ENCODE peak calls at places on chromosomes 4 and X, in four cellular contexts. One of them, this sample, is unnamed.

GRCh38 chr4:82017680-82018079 is 356.1 kb downstream of the HNRNPD start:
- DNase-seq in HT1080: no peak
- DNase-seq in activated CD8-positive, alpha-beta memory T cell treated with anti-CD3 and anti-CD28 coated beads for 1 hour: no peak
- DNase-seq in NCI-H1930: no peak
- DNase-seq in this sample: peak

GRCh38 chrX:119583431-119584059 is 9.2 kb downstream of the UBE2A start:
- DNase-seq in activated CD8-positive, alpha-beta memory T cell treated with anti-CD3 and anti-CD28 coated beads for 1 hour: no peak
- DNase-seq in HT1080: no peak
- DNase-seq in NCI-H1930: no peak
- DNase-seq in this sample: no peak

GRCh38 chrX:136202889-136203288 is 48.3 kb downstream of the MAP7D3 start:
- DNase-seq in NCI-H1930: no peak
- DNase-seq in HT1080: no peak
- DNase-seq in activated CD8-positive, alpha-beta memory T cell treated with anti-CD3 and anti-CD28 coated beads for 1 hour: no peak
- DNase-seq in this sample: no peak

GRCh38 chr4:78081541-78081940 is 24.4 kb downstream of the FRAS1 start:
- DNase-seq in activated CD8-positive, alpha-beta memory T cell treated with anti-CD3 and anti-CD28 coated beads for 1 hour: no peak
- DNase-seq in HT1080: no peak
- DNase-seq in NCI-H1930: no peak
- DNase-seq in this sample: no peak

GRCh38 chrX:68823413-68824151 is 5.2 kb upstream of the EFNB1 start:
- DNase-seq in NCI-H1930: no peak
- DNase-seq in HT1080: no peak
- DNase-seq in activated CD8-positive, alpha-beta memory T cell treated with anti-CD3 and anti-CD28 coated beads for 1 hour: no peak
- DNase-seq in this sample: no peak

GRCh38 chr4:110532901-110533589 is 57.1 kb downstream of the ENPEP start:
- DNase-seq in activated CD8-positive, alpha-beta memory T cell treated with anti-CD3 and anti-CD28 coated beads for 1 hour: no peak
- DNase-seq in NCI-H1930: no peak
- DNase-seq in HT1080: no peak
- DNase-seq in this sample: no peak

GRCh38 chr4:24423670-24424069 is 160.7 kb downstream of the DHX15 start:
- DNase-seq in HT1080: no peak
- DNase-seq in NCI-H1930: no peak
- DNase-seq in activated CD8-positive, alpha-beta memory T cell treated with anti-CD3 and anti-CD28 coated beads for 1 hour: no peak
- DNase-seq in this sample: no peak

GRCh38 chr4:120922390-120923200 is at the start of gene PRDM5:
- DNase-seq in activated CD8-positive, alpha-beta memory T cell treated with anti-CD3 and anti-CD28 coated beads for 1 hour: no peak
- DNase-seq in HT1080: no peak
- DNase-seq in NCI-H1930: peak
- DNase-seq in this sample: peak

GRCh38 chrX:19017271-19017670 is 33.4 kb upstream of the PHKA2 start:
- DNase-seq in HT1080: peak
- DNase-seq in NCI-H1930: no peak
- DNase-seq in activated CD8-positive, alpha-beta memory T cell treated with anti-CD3 and anti-CD28 coated beads for 1 hour: no peak
- DNase-seq in this sample: peak

GRCh38 chr4:31272662-31273061 is 552.5 kb downstream of the PCDH7 start:
- DNase-seq in HT1080: no peak
- DNase-seq in activated CD8-positive, alpha-beta memory T cell treated with anti-CD3 and anti-CD28 coated beads for 1 hour: no peak
- DNase-seq in NCI-H1930: no peak
- DNase-seq in this sample: no peak

GRCh38 chr4:67684839-67685531 is 16.0 kb downstream of the UBA6 start:
- DNase-seq in NCI-H1930: no peak
- DNase-seq in HT1080: no peak
- DNase-seq in activated CD8-positive, alpha-beta memory T cell treated with anti-CD3 and anti-CD28 coated beads for 1 hour: no peak
- DNase-seq in this sample: peak

GRCh38 chr4:13833171-13833804 is 205.8 kb upstream of the BOD1L1 start:
- DNase-seq in activated CD8-positive, alpha-beta memory T cell treated with anti-CD3 and anti-CD28 coated beads for 1 hour: no peak
- DNase-seq in HT1080: no peak
- DNase-seq in NCI-H1930: no peak
- DNase-seq in this sample: no peak

GRCh38 chr4:159765402-159765801 is 662.5 kb downstream of the RAPGEF2 start:
- DNase-seq in NCI-H1930: no peak
- DNase-seq in activated CD8-positive, alpha-beta memory T cell treated with anti-CD3 and anti-CD28 coated beads for 1 hour: no peak
- DNase-seq in HT1080: peak
- DNase-seq in this sample: peak

GRCh38 chrX:150062292-150063137 is 124.2 kb upstream of the EOLA2 start:
- DNase-seq in NCI-H1930: no peak
- DNase-seq in HT1080: peak
- DNase-seq in activated CD8-positive, alpha-beta memory T cell treated with anti-CD3 and anti-CD28 coated beads for 1 hour: no peak
- DNase-seq in this sample: peak

GRCh38 chr4:7859350-7859749 is 80.3 kb downstream of the AFAP1 start:
- DNase-seq in NCI-H1930: no peak
- DNase-seq in activated CD8-positive, alpha-beta memory T cell treated with anti-CD3 and anti-CD28 coated beads for 1 hour: no peak
- DNase-seq in HT1080: no peak
- DNase-seq in this sample: no peak

GRCh38 chrX:39336709-39337294 is 535.5 kb downstream of the MID1IP1 start:
- DNase-seq in NCI-H1930: no peak
- DNase-seq in activated CD8-positive, alpha-beta memory T cell treated with anti-CD3 and anti-CD28 coated beads for 1 hour: no peak
- DNase-seq in HT1080: no peak
- DNase-seq in this sample: no peak

GRCh38 chr4:176792348-176793059 is at the start of gene VEGFC:
- DNase-seq in activated CD8-positive, alpha-beta memory T cell treated with anti-CD3 and anti-CD28 coated beads for 1 hour: no peak
- DNase-seq in NCI-H1930: peak
- DNase-seq in HT1080: peak
- DNase-seq in this sample: no peak

GRCh38 chr4:7103599-7104365 is 35.9 kb upstream of the GRPEL1 start:
- DNase-seq in NCI-H1930: no peak
- DNase-seq in HT1080: no peak
- DNase-seq in activated CD8-positive, alpha-beta memory T cell treated with anti-CD3 and anti-CD28 coated beads for 1 hour: no peak
- DNase-seq in this sample: no peak

GRCh38 chr4:154779362-154779947 is 1.6 kb upstream of the RBM46 start:
- DNase-seq in NCI-H1930: no peak
- DNase-seq in activated CD8-positive, alpha-beta memory T cell treated with anti-CD3 and anti-CD28 coated beads for 1 hour: no peak
- DNase-seq in HT1080: peak
- DNase-seq in this sample: peak

GRCh38 chr4:100280807-100281206 is 90.5 kb upstream of the DDIT4L start:
- DNase-seq in activated CD8-positive, alpha-beta memory T cell treated with anti-CD3 and anti-CD28 coated beads for 1 hour: no peak
- DNase-seq in NCI-H1930: no peak
- DNase-seq in HT1080: no peak
- DNase-seq in this sample: no peak

GRCh38 chr4:38082424-38083374 is 122.5 kb downstream of the PTTG2 start:
- DNase-seq in NCI-H1930: no peak
- DNase-seq in activated CD8-positive, alpha-beta memory T cell treated with anti-CD3 and anti-CD28 coated beads for 1 hour: no peak
- DNase-seq in HT1080: peak
- DNase-seq in this sample: peak

GRCh38 chr4:94528792-94529451 is 77.2 kb downstream of the PDLIM5 start:
- DNase-seq in HT1080: no peak
- DNase-seq in activated CD8-positive, alpha-beta memory T cell treated with anti-CD3 and anti-CD28 coated beads for 1 hour: no peak
- DNase-seq in NCI-H1930: no peak
- DNase-seq in this sample: no peak

GRCh38 chr4:158313566-158313965 is 103.3 kb downstream of the TMEM144 start:
- DNase-seq in HT1080: no peak
- DNase-seq in NCI-H1930: no peak
- DNase-seq in activated CD8-positive, alpha-beta memory T cell treated with anti-CD3 and anti-CD28 coated beads for 1 hour: no peak
- DNase-seq in this sample: no peak

GRCh38 chr4:140567722-140568121 is 1.0 kb downstream of the UCP1 start:
- DNase-seq in HT1080: no peak
- DNase-seq in activated CD8-positive, alpha-beta memory T cell treated with anti-CD3 and anti-CD28 coated beads for 1 hour: no peak
- DNase-seq in NCI-H1930: no peak
- DNase-seq in this sample: no peak

GRCh38 chr4:145299380-145300076 is 119.1 kb upstream of the OTUD4 start:
- DNase-seq in HT1080: peak
- DNase-seq in NCI-H1930: no peak
- DNase-seq in activated CD8-positive, alpha-beta memory T cell treated with anti-CD3 and anti-CD28 coated beads for 1 hour: peak
- DNase-seq in this sample: peak

GRCh38 chr4:1247811-1248261 is 1.1 kb downstream of the CTBP1 start:
- DNase-seq in activated CD8-positive, alpha-beta memory T cell treated with anti-CD3 and anti-CD28 coated beads for 1 hour: no peak
- DNase-seq in NCI-H1930: no peak
- DNase-seq in HT1080: no peak
- DNase-seq in this sample: no peak

GRCh38 chrX:130299279-130300009 is 30.7 kb upstream of the ZNF280C start:
- DNase-seq in NCI-H1930: no peak
- DNase-seq in HT1080: no peak
- DNase-seq in activated CD8-positive, alpha-beta memory T cell treated with anti-CD3 and anti-CD28 coated beads for 1 hour: no peak
- DNase-seq in this sample: no peak

GRCh38 chr4:62531250-62531649 is 1331.1 kb downstream of the ADGRL3 start:
- DNase-seq in HT1080: no peak
- DNase-seq in NCI-H1930: no peak
- DNase-seq in activated CD8-positive, alpha-beta memory T cell treated with anti-CD3 and anti-CD28 coated beads for 1 hour: no peak
- DNase-seq in this sample: no peak

This sample was measured in RKO.